ENCODE peak calls at places on chromosomes 13 and 19, in five cellular contexts. One of them, this sample, is unnamed.

GRCh38 chr13:42041017-42041683 is 7.3 kb upstream of the DGKH start:
- DNase-seq in stomach: peak
- DNase-seq in naive B cell: no peak
- DNase-seq in glutamatergic neuron: peak
- DNase-seq in activated naive CD8-positive, alpha-beta T cell treated with anti-CD3 and anti-CD28 coated beads, Interleukin-2, amount 10 ng/mL, durations not matched to agents 7 days and 5 days: peak
- DNase-seq in this sample: peak

GRCh38 chr13:73417012-73417615 is 358.3 kb downstream of the KLF5 start:
- DNase-seq in stomach: no peak
- DNase-seq in naive B cell: no peak
- DNase-seq in glutamatergic neuron: no peak
- DNase-seq in activated naive CD8-positive, alpha-beta T cell treated with anti-CD3 and anti-CD28 coated beads, Interleukin-2, amount 10 ng/mL, durations not matched to agents 7 days and 5 days: no peak
- DNase-seq in this sample: no peak

GRCh38 chr19:45362291-45362690 is 8.1 kb downstream of the ERCC2 start:
- DNase-seq in stomach: no peak
- DNase-seq in naive B cell: no peak
- DNase-seq in glutamatergic neuron: no peak
- DNase-seq in activated naive CD8-positive, alpha-beta T cell treated with anti-CD3 and anti-CD28 coated beads, Interleukin-2, amount 10 ng/mL, durations not matched to agents 7 days and 5 days: no peak
- DNase-seq in this sample: no peak

GRCh38 chr19:16896098-16896912 is 7.5 kb downstream of the F2RL3 start:
- DNase-seq in stomach: no peak
- DNase-seq in naive B cell: no peak
- DNase-seq in glutamatergic neuron: peak
- DNase-seq in activated naive CD8-positive, alpha-beta T cell treated with anti-CD3 and anti-CD28 coated beads, Interleukin-2, amount 10 ng/mL, durations not matched to agents 7 days and 5 days: peak
- DNase-seq in this sample: peak

GRCh38 chr19:9842834-9843625 is 7.9 kb downstream of the PIN1 start:
- DNase-seq in stomach: no peak
- DNase-seq in naive B cell: no peak
- DNase-seq in glutamatergic neuron: no peak
- DNase-seq in activated naive CD8-positive, alpha-beta T cell treated with anti-CD3 and anti-CD28 coated beads, Interleukin-2, amount 10 ng/mL, durations not matched to agents 7 days and 5 days: no peak
- DNase-seq in this sample: no peak

GRCh38 chr19:41886761-41887710 is 4.1 kb downstream of the ARHGEF1 start:
- DNase-seq in stomach: no peak
- DNase-seq in naive B cell: peak
- DNase-seq in glutamatergic neuron: no peak
- DNase-seq in activated naive CD8-positive, alpha-beta T cell treated with anti-CD3 and anti-CD28 coated beads, Interleukin-2, amount 10 ng/mL, durations not matched to agents 7 days and 5 days: no peak
- DNase-seq in this sample: no peak

GRCh38 chr19:29681422-29682235 is 16.4 kb downstream of the PLEKHF1 start:
- DNase-seq in stomach: no peak
- DNase-seq in naive B cell: no peak
- DNase-seq in glutamatergic neuron: no peak
- DNase-seq in activated naive CD8-positive, alpha-beta T cell treated with anti-CD3 and anti-CD28 coated beads, Interleukin-2, amount 10 ng/mL, durations not matched to agents 7 days and 5 days: no peak
- DNase-seq in this sample: no peak

GRCh38 chr19:54164369-54165068 is 5.0 kb upstream of the LENG1 start:
- DNase-seq in stomach: peak
- DNase-seq in naive B cell: no peak
- DNase-seq in glutamatergic neuron: peak
- DNase-seq in activated naive CD8-positive, alpha-beta T cell treated with anti-CD3 and anti-CD28 coated beads, Interleukin-2, amount 10 ng/mL, durations not matched to agents 7 days and 5 days: peak
- DNase-seq in this sample: no peak

GRCh38 chr13:109468123-109468522 is 318.3 kb downstream of the IRS2 start:
- DNase-seq in stomach: no peak
- DNase-seq in naive B cell: no peak
- DNase-seq in glutamatergic neuron: no peak
- DNase-seq in activated naive CD8-positive, alpha-beta T cell treated with anti-CD3 and anti-CD28 coated beads, Interleukin-2, amount 10 ng/mL, durations not matched to agents 7 days and 5 days: no peak
- DNase-seq in this sample: no peak

GRCh38 chr13:111371211-111371610 is 50.8 kb downstream of the TEX29 start:
- DNase-seq in stomach: no peak
- DNase-seq in naive B cell: no peak
- DNase-seq in glutamatergic neuron: no peak
- DNase-seq in activated naive CD8-positive, alpha-beta T cell treated with anti-CD3 and anti-CD28 coated beads, Interleukin-2, amount 10 ng/mL, durations not matched to agents 7 days and 5 days: no peak
- DNase-seq in this sample: no peak

GRCh38 chr19:5089283-5089682 is 120.4 kb downstream of the KDM4B start:
- DNase-seq in stomach: no peak
- DNase-seq in naive B cell: no peak
- DNase-seq in glutamatergic neuron: no peak
- DNase-seq in activated naive CD8-positive, alpha-beta T cell treated with anti-CD3 and anti-CD28 coated beads, Interleukin-2, amount 10 ng/mL, durations not matched to agents 7 days and 5 days: no peak
- DNase-seq in this sample: no peak

GRCh38 chr19:33895366-33895765 is 98.7 kb downstream of the KCTD15 start:
- DNase-seq in stomach: no peak
- DNase-seq in naive B cell: no peak
- DNase-seq in glutamatergic neuron: no peak
- DNase-seq in activated naive CD8-positive, alpha-beta T cell treated with anti-CD3 and anti-CD28 coated beads, Interleukin-2, amount 10 ng/mL, durations not matched to agents 7 days and 5 days: no peak
- DNase-seq in this sample: no peak

GRCh38 chr19:46959962-46960556 is 59.6 kb upstream of the NPAS1 start:
- DNase-seq in stomach: no peak
- DNase-seq in naive B cell: no peak
- DNase-seq in glutamatergic neuron: no peak
- DNase-seq in activated naive CD8-positive, alpha-beta T cell treated with anti-CD3 and anti-CD28 coated beads, Interleukin-2, amount 10 ng/mL, durations not matched to agents 7 days and 5 days: no peak
- DNase-seq in this sample: no peak

GRCh38 chr13:99967884-99968520 is 3.6 kb downstream of the ZIC5 start:
- DNase-seq in stomach: no peak
- DNase-seq in naive B cell: no peak
- DNase-seq in glutamatergic neuron: no peak
- DNase-seq in activated naive CD8-positive, alpha-beta T cell treated with anti-CD3 and anti-CD28 coated beads, Interleukin-2, amount 10 ng/mL, durations not matched to agents 7 days and 5 days: no peak
- DNase-seq in this sample: no peak

GRCh38 chr13:74136089-74136658 is 2.0 kb upstream of the KLF12 start:
- DNase-seq in stomach: peak
- DNase-seq in naive B cell: no peak
- DNase-seq in glutamatergic neuron: peak
- DNase-seq in activated naive CD8-positive, alpha-beta T cell treated with anti-CD3 and anti-CD28 coated beads, Interleukin-2, amount 10 ng/mL, durations not matched to agents 7 days and 5 days: no peak
- DNase-seq in this sample: peak

GRCh38 chr13:113839536-113840204 is 24.2 kb downstream of the GAS6 start:
- DNase-seq in stomach: peak
- DNase-seq in naive B cell: no peak
- DNase-seq in glutamatergic neuron: peak
- DNase-seq in activated naive CD8-positive, alpha-beta T cell treated with anti-CD3 and anti-CD28 coated beads, Interleukin-2, amount 10 ng/mL, durations not matched to agents 7 days and 5 days: no peak
- DNase-seq in this sample: no peak

GRCh38 chr19:51259348-51260245 is 8.7 kb downstream of the SIGLECL1 start:
- DNase-seq in stomach: no peak
- DNase-seq in naive B cell: no peak
- DNase-seq in glutamatergic neuron: peak
- DNase-seq in activated naive CD8-positive, alpha-beta T cell treated with anti-CD3 and anti-CD28 coated beads, Interleukin-2, amount 10 ng/mL, durations not matched to agents 7 days and 5 days: peak
- DNase-seq in this sample: peak

GRCh38 chr13:76004411-76004810 is 368.3 kb downstream of the LMO7 start:
- DNase-seq in stomach: no peak
- DNase-seq in naive B cell: no peak
- DNase-seq in glutamatergic neuron: no peak
- DNase-seq in activated naive CD8-positive, alpha-beta T cell treated with anti-CD3 and anti-CD28 coated beads, Interleukin-2, amount 10 ng/mL, durations not matched to agents 7 days and 5 days: no peak
- DNase-seq in this sample: no peak

GRCh38 chr13:65057986-65058385 is 2172.2 kb downstream of the PCDH9 start:
- DNase-seq in stomach: no peak
- DNase-seq in naive B cell: no peak
- DNase-seq in glutamatergic neuron: no peak
- DNase-seq in activated naive CD8-positive, alpha-beta T cell treated with anti-CD3 and anti-CD28 coated beads, Interleukin-2, amount 10 ng/mL, durations not matched to agents 7 days and 5 days: no peak
- DNase-seq in this sample: no peak

GRCh38 chr13:104847863-104848262 is 1687.6 kb downstream of the EFNB2 start:
- DNase-seq in stomach: no peak
- DNase-seq in naive B cell: no peak
- DNase-seq in glutamatergic neuron: no peak
- DNase-seq in activated naive CD8-positive, alpha-beta T cell treated with anti-CD3 and anti-CD28 coated beads, Interleukin-2, amount 10 ng/mL, durations not matched to agents 7 days and 5 days: no peak
- DNase-seq in this sample: no peak

GRCh38 chr19:13538854-13539253 is 32.6 kb upstream of the CACNA1A start:
- DNase-seq in stomach: no peak
- DNase-seq in naive B cell: no peak
- DNase-seq in glutamatergic neuron: no peak
- DNase-seq in activated naive CD8-positive, alpha-beta T cell treated with anti-CD3 and anti-CD28 coated beads, Interleukin-2, amount 10 ng/mL, durations not matched to agents 7 days and 5 days: no peak
- DNase-seq in this sample: no peak

GRCh38 chr13:22642088-22642487 is 538.7 kb upstream of the SGCG start:
- DNase-seq in stomach: no peak
- DNase-seq in naive B cell: no peak
- DNase-seq in glutamatergic neuron: no peak
- DNase-seq in activated naive CD8-positive, alpha-beta T cell treated with anti-CD3 and anti-CD28 coated beads, Interleukin-2, amount 10 ng/mL, durations not matched to agents 7 days and 5 days: no peak
- DNase-seq in this sample: no peak

GRCh38 chr19:45790942-45791341 is 1.7 kb downstream of the DMWD start:
- DNase-seq in stomach: no peak
- DNase-seq in naive B cell: peak
- DNase-seq in glutamatergic neuron: no peak
- DNase-seq in activated naive CD8-positive, alpha-beta T cell treated with anti-CD3 and anti-CD28 coated beads, Interleukin-2, amount 10 ng/mL, durations not matched to agents 7 days and 5 days: no peak
- DNase-seq in this sample: no peak

GRCh38 chr19:3094638-3095374 is 644 bp downstream of the GNA11 start:
- DNase-seq in stomach: no peak
- DNase-seq in naive B cell: peak
- DNase-seq in glutamatergic neuron: no peak
- DNase-seq in activated naive CD8-positive, alpha-beta T cell treated with anti-CD3 and anti-CD28 coated beads, Interleukin-2, amount 10 ng/mL, durations not matched to agents 7 days and 5 days: no peak
- DNase-seq in this sample: no peak

GRCh38 chr19:28710278-28710677 is 502.7 kb downstream of the UQCRFS1 start:
- DNase-seq in stomach: no peak
- DNase-seq in naive B cell: peak
- DNase-seq in glutamatergic neuron: no peak
- DNase-seq in activated naive CD8-positive, alpha-beta T cell treated with anti-CD3 and anti-CD28 coated beads, Interleukin-2, amount 10 ng/mL, durations not matched to agents 7 days and 5 days: no peak
- DNase-seq in this sample: peak

GRCh38 chr19:4548238-4548584 is 8.4 kb upstream of the LRG1 start:
- DNase-seq in stomach: no peak
- DNase-seq in naive B cell: no peak
- DNase-seq in glutamatergic neuron: no peak
- DNase-seq in activated naive CD8-positive, alpha-beta T cell treated with anti-CD3 and anti-CD28 coated beads, Interleukin-2, amount 10 ng/mL, durations not matched to agents 7 days and 5 days: no peak
- DNase-seq in this sample: no peak

GRCh38 chr19:48190288-48191284 is 20.1 kb downstream of the ZSWIM9 start:
- DNase-seq in stomach: peak
- DNase-seq in naive B cell: peak
- DNase-seq in glutamatergic neuron: peak
- DNase-seq in activated naive CD8-positive, alpha-beta T cell treated with anti-CD3 and anti-CD28 coated beads, Interleukin-2, amount 10 ng/mL, durations not matched to agents 7 days and 5 days: peak
- DNase-seq in this sample: no peak

GRCh38 chr13:35697281-35697680 is 220.8 kb upstream of the MAB21L1 start:
- DNase-seq in stomach: no peak
- DNase-seq in naive B cell: no peak
- DNase-seq in glutamatergic neuron: no peak
- DNase-seq in activated naive CD8-positive, alpha-beta T cell treated with anti-CD3 and anti-CD28 coated beads, Interleukin-2, amount 10 ng/mL, durations not matched to agents 7 days and 5 days: no peak
- DNase-seq in this sample: no peak

GRCh38 chr13:46679369-46680180 is 117.4 kb downstream of the ESD start:
- DNase-seq in stomach: no peak
- DNase-seq in naive B cell: peak
- DNase-seq in glutamatergic neuron: no peak
- DNase-seq in activated naive CD8-positive, alpha-beta T cell treated with anti-CD3 and anti-CD28 coated beads, Interleukin-2, amount 10 ng/mL, durations not matched to agents 7 days and 5 days: peak
- DNase-seq in this sample: no peak

GRCh38 chr19:45331411-45331810 is 8.7 kb upstream of the CKM start:
- DNase-seq in stomach: no peak
- DNase-seq in naive B cell: no peak
- DNase-seq in glutamatergic neuron: no peak
- DNase-seq in activated naive CD8-positive, alpha-beta T cell treated with anti-CD3 and anti-CD28 coated beads, Interleukin-2, amount 10 ng/mL, durations not matched to agents 7 days and 5 days: no peak
- DNase-seq in this sample: no peak

GRCh38 chr19:4229179-4229931 is at the start of gene EBI3:
- DNase-seq in stomach: no peak
- DNase-seq in naive B cell: peak
- DNase-seq in glutamatergic neuron: peak
- DNase-seq in activated naive CD8-positive, alpha-beta T cell treated with anti-CD3 and anti-CD28 coated beads, Interleukin-2, amount 10 ng/mL, durations not matched to agents 7 days and 5 days: peak
- DNase-seq in this sample: no peak

GRCh38 chr13:49347650-49348385 is 96.0 kb downstream of the CAB39L start:
- DNase-seq in stomach: no peak
- DNase-seq in naive B cell: no peak
- DNase-seq in glutamatergic neuron: no peak
- DNase-seq in activated naive CD8-positive, alpha-beta T cell treated with anti-CD3 and anti-CD28 coated beads, Interleukin-2, amount 10 ng/mL, durations not matched to agents 7 days and 5 days: no peak
- DNase-seq in this sample: no peak

GRCh38 chr13:25286308-25286968 is 850 bp downstream of the MTMR6 start:
- DNase-seq in stomach: no peak
- DNase-seq in naive B cell: peak
- DNase-seq in glutamatergic neuron: no peak
- DNase-seq in activated naive CD8-positive, alpha-beta T cell treated with anti-CD3 and anti-CD28 coated beads, Interleukin-2, amount 10 ng/mL, durations not matched to agents 7 days and 5 days: no peak
- DNase-seq in this sample: peak